ENCODE peak calls at places on chromosomes 13 and 19, in four cellular contexts. I is thoracic aorta, Q is kidney epithelial cell, V is endothelial cell. Y is an unnamed sample.

GRCh38 chr13:64527561-64527960 is 2702.6 kb downstream of the PCDH9 start:
- DNase-seq in I (no peak), Q (no peak), V (no peak), Y (no peak)

GRCh38 chr19:30227661-30228112 is 144.5 kb upstream of the ZNF536 start:
- DNase-seq in I (no peak), Q (no peak), V (peak; percentile 89), Y (peak; percentile 90)

GRCh38 chr13:114325729-114326128 is 11.4 kb downstream of the CHAMP1 start:
- DNase-seq in I (no peak), Q (no peak), V (no peak), Y (no peak)

GRCh38 chr19:44530777-44531176 is 1.3 kb upstream of the CEACAM20 start:
- DNase-seq in I (no peak), Q (no peak), V (no peak), Y (no peak)

GRCh38 chr13:30660796-30661195 is 43.1 kb downstream of the USPL1 start:
- DNase-seq in I (no peak), Q (no peak), V (no peak), Y (no peak)

GRCh38 chr19:1020868-1021425 is at the start of gene TMEM259:
- DNase-seq in I (peak; percentile 94), Q (peak; percentile 69), V (peak; percentile 96), Y (peak; percentile 99)

GRCh38 chr13:45807520-45808099 is 43.9 kb downstream of the SIAH3 start:
- DNase-seq in I (no peak), Q (peak; percentile 48), V (peak; percentile 55), Y (no peak)

GRCh38 chr13:27347373-27347772 is 76.7 kb downstream of the RASL11A start:
- DNase-seq in I (no peak), Q (no peak), V (no peak), Y (no peak)

GRCh38 chr19:36527873-36528193 is 238 bp downstream of the ZNF260 start:
- DNase-seq in I (no peak), Q (no peak), V (no peak), Y (no peak)

GRCh38 chr19:30498707-30499106 is 126.5 kb downstream of the ZNF536 start:
- DNase-seq in I (no peak), Q (no peak), V (peak; percentile 24), Y (no peak)

GRCh38 chr13:98570929-98571372 is 6.0 kb downstream of the STK24 start:
- DNase-seq in I (no peak), Q (peak; percentile 79), V (no peak), Y (no peak)

GRCh38 chr19:15169541-15170285 is 31.1 kb downstream of the NOTCH3 start:
- DNase-seq in I (no peak), Q (no peak), V (no peak), Y (no peak)

GRCh38 chr13:79880820-79881219 is 399.9 kb downstream of the NDFIP2 start:
- DNase-seq in I (no peak), Q (no peak), V (no peak), Y (no peak)

GRCh38 chr19:38250428-38250820 is 5.8 kb downstream of the PPP1R14A start:
- DNase-seq in I (no peak), Q (no peak), V (no peak), Y (no peak)

GRCh38 chr19:18910801-18911436 is 8.3 kb downstream of the COPE start:
- DNase-seq in I (no peak), Q (no peak), V (no peak), Y (no peak)

GRCh38 chr19:7535993-7536685 is 622 bp downstream of the PNPLA6 start:
- DNase-seq in I (no peak), Q (no peak), V (no peak), Y (no peak)

GRCh38 chr19:13014921-13015280 is 19.6 kb downstream of the NFIX start:
- DNase-seq in I (no peak), Q (no peak), V (no peak), Y (no peak)

GRCh38 chr13:30577381-30577780 is 40.3 kb upstream of the USPL1 start:
- DNase-seq in I (no peak), Q (peak; percentile 76), V (no peak), Y (no peak)

GRCh38 chr19:39307233-39307821 is 11.1 kb downstream of the IFNL1 start:
- DNase-seq in I (no peak), Q (no peak), V (no peak), Y (no peak)

GRCh38 chr19:15187026-15188007 is 13.5 kb downstream of the NOTCH3 start:
- DNase-seq in I (no peak), Q (no peak), V (no peak), Y (peak; percentile 33)

GRCh38 chr19:27974082-27974513 is 1238.9 kb downstream of the UQCRFS1 start:
- DNase-seq in I (no peak), Q (no peak), V (peak; percentile 39), Y (peak; percentile 30)

GRCh38 chr19:406999-407491 is 1.9 kb downstream of the C2CD4C start:
- DNase-seq in I (no peak), Q (no peak), V (no peak), Y (peak; percentile 53)

GRCh38 chr13:50676602-50677001 is 166.9 kb downstream of the DLEU7 start:
- DNase-seq in I (no peak), Q (peak; percentile 26), V (no peak), Y (no peak)

GRCh38 chr19:38743394-38744297 is 628 bp downstream of the CAPN12 start:
- DNase-seq in I (no peak), Q (no peak), V (no peak), Y (no peak)

GRCh38 chr13:38662362-38662761 is 24.5 kb upstream of the FREM2 start:
- DNase-seq in I (no peak), Q (no peak), V (no peak), Y (no peak)

GRCh38 chr13:110559986-110560385 is 1.5 kb downstream of the RAB20 start:
- DNase-seq in I (no peak), Q (no peak), V (no peak), Y (no peak)

GRCh38 chr19:45172173-45172572 is 5.9 kb downstream of the TRAPPC6A start:
- DNase-seq in I (no peak), Q (no peak), V (no peak), Y (no peak)

GRCh38 chr13:90683711-90684131 is 663.8 kb upstream of the MIR17HG start:
- DNase-seq in I (no peak), Q (no peak), V (no peak), Y (no peak)

GRCh38 chr19:5827342-5827890 is 12.1 kb downstream of the FUT6 start:
- DNase-seq in I (no peak), Q (no peak), V (no peak), Y (no peak)

GRCh38 chr13:24264976-24265375 is 44.4 kb upstream of the C1QTNF9 start:
- DNase-seq in I (no peak), Q (no peak), V (no peak), Y (no peak)

Y was measured in D341Med.